ENCODE peak calls at places on chromosome 15, in seven cellular contexts. I, R, M, F, J, Y and H are unnamed samples.
A peak's percentile ranks its signal among the peaks of the same experiment; 100 is the strongest.

GRCh38 chr15:101684384-101684783 is 32.2 kb upstream of the TM2D3 start:
- DNase-seq in Y (no peak), F (no peak), M (no peak), J (no peak), R (peak; percentile 32), I (no peak), H (no peak)

GRCh38 chr15:28014623-28015200 is 84.4 kb downstream of the OCA2 start:
- DNase-seq in I (no peak), Y (no peak), M (no peak), J (no peak), F (no peak), R (no peak), H (no peak)

GRCh38 chr15:101310508-101310907 is 15.5 kb upstream of the SNRPA1 start:
- DNase-seq in F (no peak), M (no peak), R (no peak), I (no peak), J (no peak), Y (no peak), H (no peak)

GRCh38 chr15:80929225-80929624 is 60.4 kb downstream of the MESD start:
- DNase-seq in R (peak; percentile 24), Y (no peak), M (no peak), I (no peak), F (no peak), J (no peak), H (no peak)

GRCh38 chr15:48017747-48018146 is 103.0 kb upstream of the SLC24A5 start:
- DNase-seq in R (no peak), I (no peak), Y (no peak), F (no peak), J (no peak), M (no peak), H (no peak)

GRCh38 chr15:40584191-40584590 is 9.9 kb upstream of the KNL1 start:
- DNase-seq in M (no peak), R (no peak), J (no peak), Y (no peak), I (no peak), F (no peak), H (peak; percentile 31)

GRCh38 chr15:85541744-85542143 is 161.3 kb downstream of the AKAP13 start:
- DNase-seq in F (no peak), M (no peak), I (no peak), R (no peak), Y (no peak), J (no peak), H (no peak)

GRCh38 chr15:39357478-39358268 is 223.2 kb upstream of the THBS1 start:
- DNase-seq in F (no peak), Y (no peak), R (no peak), J (no peak), M (no peak), I (no peak), H (no peak)

GRCh38 chr15:82951472-82952155 is 906 bp downstream of the HOMER2 start:
- DNase-seq in R (no peak), I (no peak), F (peak; percentile 33), M (no peak), J (no peak), Y (no peak), H (no peak)

GRCh38 chr15:63348392-63348791 is 33.3 kb downstream of the CA12 start:
- DNase-seq in I (no peak), Y (peak; percentile 52), R (no peak), F (peak; percentile 42), M (no peak), J (peak; percentile 42), H (peak; percentile 31)

GRCh38 chr15:72182244-72182643 is 15.3 kb downstream of the GRAMD2A start:
- DNase-seq in Y (no peak), M (no peak), I (no peak), J (no peak), F (no peak), R (no peak), H (no peak)

GRCh38 chr15:72180771-72181324 is 16.7 kb downstream of the GRAMD2A start:
- DNase-seq in Y (no peak), F (no peak), J (no peak), R (no peak), M (no peak), I (no peak), H (no peak)

GRCh38 chr15:72178976-72179585 is 18.5 kb downstream of the GRAMD2A start:
- DNase-seq in Y (no peak), F (no peak), J (no peak), M (no peak), R (no peak), I (no peak), H (no peak)

GRCh38 chr15:72182673-72183072 is 14.9 kb downstream of the GRAMD2A start:
- DNase-seq in I (no peak), M (no peak), R (no peak), F (no peak), Y (no peak), J (no peak), H (no peak)

GRCh38 chr15:72179950-72180581 is 17.5 kb downstream of the GRAMD2A start:
- DNase-seq in M (no peak), F (no peak), R (no peak), J (no peak), Y (no peak), I (no peak), H (peak; percentile 69)
- H3K27ac ChIP-seq in M (no peak overlapping the region), F (no peak overlapping the region), R (no peak overlapping the region), J (no peak overlapping the region), Y (no peak overlapping the region), I (no peak overlapping the region), H (peak overlapping the region; percentile 77)

GRCh38 chr15:92625297-92625980 is 30.1 kb downstream of the FAM174B start:
- DNase-seq in M (no peak), I (no peak), F (no peak), Y (no peak), R (peak; percentile 16), J (no peak), H (no peak)
- H3K27ac ChIP-seq in M (no peak overlapping the region), I (no peak overlapping the region), F (no peak overlapping the region), Y (no peak overlapping the region), R (no peak overlapping the region), J (peak overlapping the region; percentile 6), H (peak overlapping the region; percentile 85)

GRCh38 chr15:68999091-68999490 is 15.4 kb upstream of the NOX5 start:
- DNase-seq in F (no peak), I (no peak), R (no peak), J (no peak), Y (no peak), M (no peak), H (no peak)

GRCh38 chr15:68997930-68998777 is 16.3 kb upstream of the NOX5 start:
- DNase-seq in M (no peak), F (no peak), I (no peak), R (no peak), Y (no peak), J (no peak), H (no peak)

GRCh38 chr15:69002783-69003182 is 11.7 kb upstream of the NOX5 start:
- DNase-seq in F (no peak), M (no peak), J (no peak), R (no peak), Y (no peak), I (no peak), H (no peak)

GRCh38 chr15:69000091-69000490 is 14.4 kb upstream of the NOX5 start:
- DNase-seq in I (no peak), F (no peak), R (no peak), M (no peak), Y (no peak), J (no peak), H (no peak)

DNA sequence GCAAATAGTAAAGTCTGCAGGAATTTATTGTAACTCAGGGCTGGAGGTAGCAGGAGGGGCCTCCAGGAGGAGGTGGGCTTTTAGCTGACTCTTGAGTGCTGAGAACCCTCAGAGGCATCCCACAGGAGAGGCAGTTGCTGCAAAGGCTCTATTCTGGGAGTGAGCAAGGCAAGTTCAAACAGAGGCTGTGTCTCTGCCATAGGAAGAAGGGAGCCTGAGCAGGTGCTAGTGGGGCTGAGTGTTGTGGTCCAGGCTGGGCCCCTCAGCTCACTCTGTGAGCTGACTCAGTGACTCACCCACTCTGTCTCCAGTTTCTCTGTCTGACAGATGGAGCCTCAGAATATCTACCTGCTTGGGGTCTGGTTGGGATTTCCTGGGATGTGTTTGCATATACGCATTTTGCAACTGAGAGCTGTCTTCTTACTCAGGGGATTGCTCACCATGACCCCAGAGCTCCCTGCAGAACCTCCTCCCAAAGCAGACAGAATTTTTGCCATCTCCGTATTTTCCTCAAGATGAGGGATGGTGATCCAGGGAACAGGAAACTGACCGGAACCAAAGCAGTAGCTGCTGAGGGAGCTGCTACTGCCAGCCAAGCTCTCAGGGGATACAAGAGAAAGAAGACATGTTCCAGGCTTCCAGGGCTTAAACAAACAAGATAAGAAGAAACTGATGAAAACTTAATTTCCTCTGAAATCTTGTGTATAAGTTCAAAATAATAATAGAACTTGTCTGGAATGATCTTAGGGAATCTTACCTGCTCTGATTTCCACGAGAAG is 13.6 kb upstream of the NOX5 start:
- DNase-seq in M (no peak), F (no peak), Y (no peak), R (no peak), I (no peak), J (no peak), H (no peak)
- H3K27ac ChIP-seq in M (no peak overlapping the region), F (no peak overlapping the region), Y (no peak overlapping the region), R (no peak overlapping the region), I (no peak overlapping the region), J (no peak overlapping the region), H (no peak overlapping the region)

GRCh38 chr15:49492151-49492550 is 69.1 kb downstream of the FGF7 start:
- DNase-seq in M (no peak), R (no peak), J (no peak), I (no peak), F (no peak), Y (no peak), H (no peak)

GRCh38 chr15:49490963-49491362 is 67.9 kb downstream of the FGF7 start:
- DNase-seq in M (no peak), J (no peak), Y (no peak), F (no peak), R (no peak), I (no peak), H (no peak)

GRCh38 chr15:49495993-49496747 is 73.1 kb downstream of the FGF7 start:
- DNase-seq in F (no peak), I (no peak), M (no peak), R (peak; percentile 32), Y (no peak), J (no peak), H (no peak)

GRCh38 chr15:49494842-49495241 is 71.8 kb downstream of the FGF7 start:
- DNase-seq in M (no peak), Y (no peak), J (no peak), F (peak; percentile 3), R (no peak), I (no peak), H (no peak)

GRCh38 chr15:49492834-49493233 is 69.8 kb downstream of the FGF7 start:
- DNase-seq in R (peak; percentile 37), J (no peak), F (no peak), Y (no peak), M (no peak), I (no peak), H (no peak)
- H3K27ac ChIP-seq in R (no peak overlapping the region), J (no peak overlapping the region), F (no peak overlapping the region), Y (no peak overlapping the region), M (no peak overlapping the region), I (no peak overlapping the region), H (no peak overlapping the region)

DNA sequence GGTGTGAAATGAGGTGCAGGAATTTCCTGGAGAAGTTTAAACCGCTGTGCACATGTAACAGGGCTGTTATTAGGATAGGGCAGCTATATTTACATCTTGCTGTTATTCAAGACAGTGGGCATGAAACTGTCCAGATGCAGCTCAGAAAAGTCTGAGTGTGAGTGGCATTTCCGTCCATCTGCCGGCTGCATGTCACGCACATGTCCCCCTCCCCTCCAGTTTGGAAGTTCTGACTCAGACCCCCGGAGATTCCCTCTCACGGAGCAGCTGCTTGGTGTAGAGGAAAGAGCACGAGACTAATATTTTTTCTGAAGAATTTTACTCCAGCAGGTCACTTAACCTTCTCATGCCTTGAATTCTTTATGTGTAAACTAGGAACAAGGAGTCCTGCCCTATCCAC is 69.8 kb downstream of the FEM1B start:
- DNase-seq in M (no peak), Y (no peak), R (peak; percentile 56), F (no peak), I (no peak), J (no peak), H (no peak)
- H3K27ac ChIP-seq in M (no peak overlapping the region), Y (no peak overlapping the region), R (peak overlapping the region; percentile 66), F (no peak overlapping the region), I (no peak overlapping the region), J (no peak overlapping the region), H (no peak overlapping the region)